ENCODE peak calls at places on chromosomes 13 and 19, in eight cellular contexts. R is IMR-90, V is cardiac muscle cell, M is lower leg skin, Y is AG08396, H is NCI-H2081, S is HFFc6, U is progenitor cell of endocrine pancreas. O is an unnamed sample.
A peak's percentile ranks its signal among the peaks of the same experiment; 100 is the strongest.

GRCh38 chr13:70544706-70545105 is 436.5 kb upstream of the KLHL1 start:
- DNase-seq in R (no peak), V (no peak), M (no peak), Y (no peak), H (no peak), S (no peak), U (no peak), O (no peak)

GRCh38 chr13:36031490-36031889 is 99.7 kb downstream of the DCLK1 start:
- DNase-seq in R (no peak), V (peak; percentile 8), M (no peak), Y (no peak), H (peak; percentile 13), S (no peak), U (no peak), O (no peak)

GRCh38 chr19:48359123-48359522 is 4.6 kb downstream of the TMEM143 start:
- DNase-seq in R (no peak), V (no peak), M (no peak), Y (no peak), H (no peak), S (no peak), U (no peak), O (no peak)

GRCh38 chr19:40225440-40226305 is 816 bp downstream of the CCNP start:
- DNase-seq in R (peak; percentile 37), V (no peak), M (no peak), Y (peak; percentile 69), H (no peak), S (peak; percentile 20), U (no peak), O (no peak)

GRCh38 chr19:49863254-49863934 is 4.0 kb downstream of the PNKP start:
- DNase-seq in R (no peak), V (no peak), M (no peak), Y (no peak), H (no peak), S (no peak), U (no peak), O (no peak)

GRCh38 chr13:69178000-69178399 is 929.6 kb upstream of the ATXN8OS start:
- DNase-seq in R (no peak), V (no peak), M (no peak), Y (no peak), H (no peak), S (no peak), U (no peak), O (no peak)

GRCh38 chr19:12994701-12995595 is at the start of gene NFIX:
- DNase-seq in R (peak; percentile 39), V (peak; percentile 76), M (peak; percentile 95), Y (peak; percentile 88), H (no peak), S (peak; percentile 41), U (peak; percentile 43), O (peak; percentile 37)

GRCh38 chr13:94224670-94225069 is 254.8 kb downstream of the DCT start:
- DNase-seq in R (no peak), V (no peak), M (no peak), Y (no peak), H (no peak), S (no peak), U (no peak), O (no peak)

GRCh38 chr13:39263033-39263432 is 224.8 kb downstream of the NHLRC3 start:
- DNase-seq in R (peak; percentile 23), V (peak; percentile 65), M (no peak), Y (peak; percentile 33), H (peak; percentile 74), S (peak; percentile 39), U (peak; percentile 18), O (no peak)

GRCh38 chr13:70703755-70704154 is 595.5 kb upstream of the KLHL1 start:
- DNase-seq in R (no peak), V (no peak), M (no peak), Y (no peak), H (no peak), S (no peak), U (no peak), O (peak; percentile 4)

GRCh38 chr13:103772576-103772975 is 706.4 kb upstream of the SLC10A2 start:
- DNase-seq in R (no peak), V (no peak), M (no peak), Y (no peak), H (peak; percentile 2), S (no peak), U (no peak), O (no peak)

GRCh38 chr13:111326981-111327642 is 6.7 kb downstream of the TEX29 start:
- DNase-seq in R (no peak), V (no peak), M (peak; percentile 63), Y (no peak), H (no peak), S (no peak), U (no peak), O (no peak)

GRCh38 chr13:105806335-105806920 is 729.0 kb downstream of the EFNB2 start:
- DNase-seq in R (no peak), V (peak; percentile 13), M (no peak), Y (no peak), H (no peak), S (no peak), U (no peak), O (no peak)

GRCh38 chr13:110010433-110011135 is 224.2 kb upstream of the IRS2 start:
- DNase-seq in R (peak; percentile 63), V (peak; percentile 29), M (no peak), Y (no peak), H (no peak), S (no peak), U (no peak), O (no peak)

GRCh38 chr13:27921421-27921960 is 1.7 kb downstream of the PDX1 start:
- DNase-seq in R (no peak), V (no peak), M (no peak), Y (no peak), H (no peak), S (no peak), U (no peak), O (no peak)

GRCh38 chr13:98004107-98004506 is 50.6 kb downstream of the IPO5 start:
- DNase-seq in R (peak; percentile 94), V (peak; percentile 36), M (no peak), Y (peak; percentile 69), H (no peak), S (peak; percentile 71), U (no peak), O (peak; percentile 72)

GRCh38 chr19:46617566-46618079 is 7.3 kb downstream of the PTGIR start:
- DNase-seq in R (no peak), V (no peak), M (no peak), Y (no peak), H (no peak), S (no peak), U (no peak), O (no peak)

GRCh38 chr19:19459707-19460251 is 54.3 kb downstream of the GATAD2A start:
- DNase-seq in R (peak; percentile 87), V (peak; percentile 58), M (peak; percentile 89), Y (peak; percentile 65), H (no peak), S (peak; percentile 81), U (no peak), O (no peak)

GRCh38 chr13:74869846-74870245 is 612.1 kb downstream of the TBC1D4 start:
- DNase-seq in R (no peak), V (peak; percentile 54), M (no peak), Y (no peak), H (no peak), S (no peak), U (no peak), O (no peak)

O was measured in H4.